ENCODE peak calls at places on chromosomes 5 and 9, in six cellular contexts. M is gastrocnemius medialis, E is neuronal stem cell, I is heart left ventricle, Q is cardiac muscle cell, F is transverse colon. Z is an unnamed sample.
A peak's percentile ranks its signal among the peaks of the same experiment; 100 is the strongest.

GRCh38 chr9:88805217-88805943 is 185.9 kb upstream of the S1PR3 start:
- DNase-seq in M (no peak), E (no peak), I (peak; percentile 47), Q (no peak), F (no peak), Z (no peak)

GRCh38 chr5:34538026-34538672 is 118.0 kb upstream of the RAI14 start:
- DNase-seq in M (no peak), E (no peak), I (no peak), Q (peak; percentile 21), F (no peak), Z (no peak)

GRCh38 chr9:115057559-115057958 is 60.4 kb downstream of the TNC start:
- DNase-seq in M (no peak), E (no peak), I (no peak), Q (peak; percentile 80), F (no peak), Z (no peak)

GRCh38 chr9:72788966-72789365 is 163.9 kb downstream of the ALDH1A1 start:
- DNase-seq in M (no peak), E (no peak), I (no peak), Q (no peak), F (no peak), Z (no peak)

GRCh38 chr5:85000671-85001070 is 616.0 kb upstream of the EDIL3 start:
- DNase-seq in M (no peak), E (no peak), I (no peak), Q (peak; percentile 1), F (no peak), Z (no peak)

GRCh38 chr5:103444333-103445038 is 118.1 kb downstream of the NUDT12 start:
- DNase-seq in M (no peak), E (no peak), I (no peak), Q (no peak), F (peak; percentile 8), Z (peak; percentile 39)

GRCh38 chr5:160165137-160166068 is 46.2 kb upstream of the PWWP2A start:
- DNase-seq in M (peak; percentile 64), E (peak; percentile 37), I (peak; percentile 93), Q (peak; percentile 99), F (peak; percentile 77), Z (peak; percentile 97)

GRCh38 chr9:134719331-134719730 is 77.7 kb downstream of the COL5A1 start:
- DNase-seq in M (no peak), E (no peak), I (no peak), Q (no peak), F (no peak), Z (no peak)

GRCh38 chr5:174329738-174330137 is 284.2 kb downstream of the NSG2 start:
- DNase-seq in M (no peak), E (no peak), I (no peak), Q (peak; percentile 11), F (no peak), Z (peak; percentile 63)

GRCh38 chr5:42837601-42838000 is 25.9 kb upstream of the SELENOP start:
- DNase-seq in M (no peak), E (no peak), I (no peak), Q (no peak), F (no peak), Z (no peak)

GRCh38 chr5:154523704-154524103 is 45.7 kb upstream of the HAND1 start:
- DNase-seq in M (no peak), E (no peak), I (peak; percentile 54), Q (peak; percentile 14), F (no peak), Z (peak; percentile 94)

DNA sequence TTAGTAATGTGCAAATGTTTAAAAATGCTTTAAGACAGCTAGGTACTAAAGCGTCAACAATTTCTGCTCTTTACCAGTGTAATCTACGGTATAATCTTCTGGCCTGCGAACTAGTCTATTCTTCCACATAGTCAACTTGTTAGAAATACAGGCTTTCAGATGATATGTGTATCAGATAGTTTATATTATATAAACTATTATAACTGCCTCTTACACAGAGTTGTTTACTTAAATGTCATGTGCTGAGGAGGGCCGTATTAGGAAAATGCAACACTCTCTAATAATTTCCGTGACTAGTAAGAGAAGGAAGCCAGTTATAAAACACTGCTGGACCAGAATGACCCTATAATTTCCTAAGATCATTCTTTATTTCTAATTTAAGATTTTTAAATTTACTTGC is 63.6 kb downstream of the WDR41 start:
- DNase-seq in M (no peak), E (no peak), I (no peak), Q (no peak), F (no peak), Z (no peak)
- H3K4me1 ChIP-seq in M (no peaks in the 10 kb centered on the region), E (peaks cover 10% of the 10 kb centered on the region), I (no peaks in the 10 kb centered on the region), Q (no peaks in the 10 kb centered on the region), F (peaks cover 21% of the 10 kb centered on the region), Z (no peaks in the 10 kb centered on the region)

GRCh38 chr9:135884328-135885035 is 22.9 kb downstream of the CAMSAP1 start:
- DNase-seq in M (no peak), E (no peak), I (no peak), Q (peak; percentile 29), F (no peak), Z (no peak)

GRCh38 chr9:135886147-135886981 is 21.0 kb downstream of the CAMSAP1 start:
- DNase-seq in M (no peak), E (no peak), I (no peak), Q (no peak), F (no peak), Z (no peak)

GRCh38 chr9:135885100-135885853 is 22.1 kb downstream of the CAMSAP1 start:
- DNase-seq in M (no peak), E (no peak), I (no peak), Q (no peak), F (no peak), Z (peak; percentile 72)

GRCh38 chr9:135882011-135882410 is 25.3 kb downstream of the CAMSAP1 start:
- DNase-seq in M (no peak), E (no peak), I (no peak), Q (no peak), F (no peak), Z (no peak)

DNA sequence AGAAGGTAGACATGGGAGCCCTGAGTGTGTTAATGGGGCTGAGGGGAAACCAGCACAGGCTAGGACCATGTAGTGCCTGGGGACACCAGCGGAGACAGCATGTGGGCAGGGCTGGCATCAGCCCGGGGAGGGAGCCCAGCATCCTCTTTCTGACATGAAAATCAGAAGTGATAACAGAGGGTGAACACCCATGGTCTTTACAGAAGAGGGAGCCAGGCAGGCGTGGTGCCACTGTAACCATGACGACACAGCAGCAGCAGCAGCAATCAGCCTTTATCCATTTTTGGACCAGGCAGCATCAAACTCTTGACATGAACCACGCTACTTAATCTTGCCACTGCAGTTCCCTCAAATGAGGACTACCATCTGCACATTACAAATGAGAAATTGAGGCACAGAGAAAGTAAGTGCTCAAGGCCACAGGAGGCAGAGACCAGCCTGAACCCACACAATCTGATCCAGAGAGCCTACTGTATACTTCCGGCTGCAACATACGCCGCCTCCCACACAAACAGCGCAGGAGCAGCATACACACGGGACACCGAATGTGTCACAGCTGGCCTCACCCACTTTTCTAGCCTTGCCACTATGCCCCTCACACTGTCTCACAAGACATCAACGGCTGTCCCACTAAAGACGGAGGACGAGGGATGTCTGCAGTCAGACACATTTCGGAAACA is 23.8 kb downstream of the CAMSAP1 start:
- DNase-seq in M (no peak), E (no peak), I (no peak), Q (no peak), F (no peak), Z (peak; percentile 46)
- H3K36me3 ChIP-seq in M (no peaks in the 10 kb centered on the region), E (peaks cover 65% of the 10 kb centered on the region), I (no peaks in the 10 kb centered on the region), Q (no peaks in the 10 kb centered on the region), F (no peaks in the 10 kb centered on the region), Z (peaks cover 3% of the 10 kb centered on the region)

DNA sequence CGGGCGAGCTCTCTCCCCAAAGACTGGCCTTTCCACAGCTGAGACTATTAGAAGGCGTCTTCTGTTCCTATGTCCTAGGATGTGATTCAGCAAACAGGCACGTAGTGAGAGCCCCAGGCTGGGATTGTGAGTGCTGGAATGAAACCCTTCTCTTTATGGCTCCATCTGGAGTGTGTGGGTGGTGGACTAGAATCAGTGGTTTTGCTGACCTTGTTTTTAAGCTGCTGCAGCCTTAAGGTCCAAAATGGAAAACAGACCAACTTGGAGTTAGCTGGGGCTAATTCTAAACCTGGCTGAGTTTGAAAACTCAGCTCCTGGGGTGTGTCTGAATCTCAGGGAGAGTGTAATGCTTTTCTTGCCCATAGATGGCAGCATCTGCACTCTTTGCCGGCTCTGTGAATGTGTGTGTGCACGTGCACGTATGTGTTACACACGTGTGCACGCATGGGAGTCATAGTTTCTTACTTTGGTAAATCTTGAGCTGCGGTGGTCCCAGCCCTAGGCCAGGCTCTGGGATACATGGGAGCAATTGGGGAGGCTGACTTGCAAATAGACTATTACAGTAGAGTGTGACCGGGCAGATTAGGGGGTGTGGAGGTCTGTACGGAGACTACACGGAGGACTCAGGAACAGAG is 10.7 kb downstream of the GSN start:
- DNase-seq in M (peak; percentile 51), E (no peak), I (peak; percentile 82), Q (peak; percentile 97), F (peak; percentile 67), Z (peak; percentile 54)
- H3K4me1 ChIP-seq in M (peaks cover 49% of the 10 kb centered on the region), E (peaks cover 6% of the 10 kb centered on the region), I (peaks cover 83% of the 10 kb centered on the region), Q (peaks cover 9% of the 10 kb centered on the region), F (peaks cover 94% of the 10 kb centered on the region), Z (no peaks in the 10 kb centered on the region)

GRCh38 chr5:5467737-5468136 is 45.3 kb downstream of the ICE1 start:
- DNase-seq in M (no peak), E (no peak), I (no peak), Q (no peak), F (no peak), Z (no peak)

GRCh38 chr5:5466227-5466626 is 43.8 kb downstream of the ICE1 start:
- DNase-seq in M (no peak), E (no peak), I (no peak), Q (no peak), F (no peak), Z (no peak)

GRCh38 chr5:5461012-5461411 is 38.5 kb downstream of the ICE1 start:
- DNase-seq in M (no peak), E (no peak), I (no peak), Q (no peak), F (no peak), Z (no peak)

DNA sequence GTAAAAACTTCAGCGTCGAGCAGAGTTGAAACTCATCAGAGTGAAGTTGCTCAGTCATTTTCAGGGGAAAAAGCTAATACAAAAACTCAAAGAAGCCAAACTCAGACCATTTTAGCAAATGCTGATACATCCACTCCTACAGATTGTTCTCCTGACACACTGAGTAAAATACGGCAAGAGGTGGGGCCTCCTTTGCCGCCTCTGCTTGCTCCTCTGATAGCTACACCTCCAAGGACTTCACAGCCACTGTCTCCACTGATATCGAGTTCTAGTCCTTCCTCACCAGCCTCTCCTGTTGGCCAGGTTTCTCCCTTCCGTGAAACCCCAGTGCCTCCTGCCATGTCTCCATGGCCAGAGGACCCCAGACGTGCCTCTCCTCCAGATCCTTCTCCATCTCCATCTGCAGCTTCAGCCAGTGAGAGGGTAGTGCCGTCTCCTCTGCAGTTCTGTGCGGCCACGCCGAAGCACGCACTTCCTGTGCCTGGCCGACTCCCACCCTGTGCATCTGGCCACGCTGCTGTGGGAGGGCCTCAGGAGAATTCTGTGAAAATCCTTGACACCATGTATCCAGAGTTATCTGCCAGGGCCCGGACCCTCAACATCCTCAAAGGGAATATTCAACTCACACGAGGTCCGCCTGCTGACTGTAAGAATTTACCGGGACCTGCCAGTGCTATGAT is 41.7 kb downstream of the ICE1 start:
- DNase-seq in M (no peak), E (no peak), I (no peak), Q (no peak), F (no peak), Z (no peak)
- H3K36me3 ChIP-seq in M (peaks cover 3% of the 10 kb centered on the region), E (peaks cover 100% of the 10 kb centered on the region), I (no peaks in the 10 kb centered on the region), Q (peaks cover 49% of the 10 kb centered on the region), F (peaks cover 32% of the 10 kb centered on the region), Z (peaks cover 78% of the 10 kb centered on the region)